ENCODE peak calls at places on chromosomes 1 and 21, in five cellular contexts. C, O, Y, F and X are unnamed samples.

GRCh38 chr1:223846668-223847007 is 891 bp upstream of the TP53BP2 start:
- DNase-seq in C (no peak), O (peak; percentile 27), Y (no peak), F (peak; percentile 53), X (no peak)

GRCh38 chr1:234689236-234689635 is 79.3 kb upstream of the IRF2BP2 start:
- DNase-seq in C (no peak), O (no peak), Y (no peak), F (no peak), X (no peak)

GRCh38 chr1:228393811-228394570 is 12.6 kb downstream of the TRIM11 start:
- DNase-seq in C (no peak), O (no peak), Y (no peak), F (no peak), X (no peak)

GRCh38 chr1:96472471-96472870 is 249.1 kb upstream of the PTBP2 start:
- DNase-seq in C (no peak), O (no peak), Y (no peak), F (no peak), X (no peak)

GRCh38 chr1:40011198-40011597 is 29.3 kb upstream of the CAP1 start:
- DNase-seq in C (no peak), O (no peak), Y (no peak), F (no peak), X (no peak)

GRCh38 chr1:203121186-203122015 is 6.1 kb upstream of the ADORA1 start:
- DNase-seq in C (no peak), O (no peak), Y (no peak), F (no peak), X (no peak)

GRCh38 chr1:220271706-220272046 is 577 bp downstream of the RAB3GAP2 start:
- DNase-seq in C (no peak), O (no peak), Y (no peak), F (peak; percentile 42), X (no peak)

GRCh38 chr21:34877485-34878128 is 171.5 kb downstream of the RUNX1 start:
- DNase-seq in C (no peak), O (no peak), Y (no peak), F (no peak), X (no peak)

GRCh38 chr1:221442056-221442455 is 299.8 kb downstream of the DUSP10 start:
- DNase-seq in C (no peak), O (no peak), Y (no peak), F (no peak), X (no peak)

DNA sequence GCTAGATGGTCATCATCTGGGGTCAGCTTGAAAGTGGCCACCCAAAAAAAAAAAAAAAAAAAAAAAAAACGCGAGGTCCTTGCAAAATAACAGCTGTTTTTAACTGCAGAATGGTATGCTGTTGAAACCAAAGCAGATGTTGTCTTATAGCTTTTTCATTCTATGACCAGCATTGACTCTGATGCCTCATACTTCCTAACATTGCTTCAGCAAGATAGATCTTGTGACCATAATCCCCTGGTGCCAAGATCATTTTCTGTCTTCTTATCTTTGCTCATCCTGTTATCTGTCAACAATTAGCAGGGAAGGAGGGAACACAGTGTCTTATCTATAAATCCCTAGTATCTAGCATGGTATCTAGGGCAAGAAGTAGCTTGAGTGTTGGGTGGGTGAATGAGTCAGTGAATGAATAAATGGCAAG is 181.5 kb downstream of the PLPP3 start:
- DNase-seq in C (no peak), O (no peak), Y (no peak), F (no peak), X (no peak)
- TF ChIP-seq POLR2AphosphoS5 in C (no peak), O (no peak), Y (no peak), F (no peak), X (no peak)

DNA sequence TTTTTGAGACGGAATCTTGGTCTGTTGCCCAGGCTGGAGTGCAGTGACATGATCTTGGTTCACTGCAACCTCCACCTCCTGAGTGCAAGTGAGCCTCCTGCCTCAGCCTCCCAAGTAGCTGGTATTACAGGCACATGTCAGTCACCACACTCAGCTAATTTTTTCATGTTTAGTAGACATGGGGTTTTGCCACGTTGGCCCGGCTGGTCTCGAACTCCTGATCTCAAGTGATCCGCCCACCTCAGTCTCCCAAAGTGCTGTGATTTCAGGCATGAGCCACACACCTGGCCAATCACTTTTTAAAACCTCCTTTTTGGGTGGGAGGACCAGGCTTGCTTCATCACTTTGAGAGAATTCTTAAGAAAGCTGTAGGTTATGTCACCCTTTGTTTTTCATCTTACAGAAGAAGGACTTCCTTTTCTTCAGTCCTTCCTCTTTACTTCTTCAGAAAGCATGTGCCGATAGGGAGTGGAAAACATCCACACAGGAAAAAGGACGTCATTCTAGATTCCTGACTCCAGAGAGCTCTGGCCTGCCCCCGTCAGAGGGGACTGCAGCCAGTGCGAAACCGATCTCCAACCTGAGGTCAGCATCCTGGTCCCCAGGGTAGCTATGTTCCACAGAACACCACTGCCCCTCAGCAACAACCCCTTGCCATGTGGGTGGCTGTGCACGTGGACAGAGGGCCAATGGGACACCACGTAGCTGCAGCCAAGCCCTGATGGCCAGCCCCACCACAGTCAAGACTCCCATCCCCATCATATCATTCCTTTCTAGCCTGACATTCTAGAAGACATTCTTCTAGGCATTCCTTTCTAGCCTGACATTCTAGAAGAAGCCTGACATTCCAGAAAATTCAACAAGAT is 21.9 kb downstream of the NCF2 start:
- DNase-seq in C (no peak), O (no peak), Y (no peak), F (no peak), X (no peak)
- TF ChIP-seq TAF1 in C (no peak), O (no peak), Y (no peak), F (no peak), X (no peak)

DNA sequence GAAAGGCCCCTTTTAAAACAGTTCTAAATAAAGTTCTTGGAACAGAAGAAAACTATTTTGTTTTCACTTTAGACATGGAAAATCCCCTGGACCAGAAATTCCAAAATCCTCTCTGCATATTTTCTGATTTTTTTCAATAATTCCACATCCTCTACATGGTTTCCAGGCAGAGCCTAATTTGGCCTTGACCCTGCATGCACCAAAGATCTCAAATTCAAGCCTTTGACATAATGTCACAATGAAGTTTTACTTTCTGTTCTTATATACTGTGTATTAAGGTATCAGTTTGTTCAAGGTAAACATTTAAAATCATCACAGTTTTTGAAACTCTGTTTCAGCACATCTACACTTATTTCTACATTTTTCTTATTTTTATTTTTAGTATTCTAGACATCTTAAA is 12.2 kb upstream of the NPL start:
- DNase-seq in C (no peak), O (no peak), Y (no peak), F (no peak), X (no peak)
- TF ChIP-seq POLR2AphosphoS5 in C (no peak), O (no peak), Y (no peak), F (no peak), X (no peak)

GRCh38 chr1:112312315-112312714 is 83.7 kb upstream of the CTTNBP2NL start:
- DNase-seq in C (no peak), O (no peak), Y (no peak), F (no peak), X (no peak)
- TF ChIP-seq TAF1 in C (no peak), O (no peak), Y (no peak), F (no peak), X (no peak)